ENCODE peak calls at places on chromosomes 4 and X, in seven cellular contexts. Q, B, J, V, H, U and Z are unnamed samples.

GRCh38 chr4:146916479-146917076 is 29.1 kb downstream of the TTC29 start:
- DNase-seq in U (peak; percentile 62), B (no peak), Q (no peak), V (no peak), H (peak; percentile 15), J (peak; percentile 47), Z (peak; percentile 72)

GRCh38 chrX:122739770-122740169 is 444.3 kb upstream of the GRIA3 start:
- DNase-seq in Q (no peak), U (peak; percentile 18), H (no peak), J (no peak), V (no peak), B (no peak), Z (peak; percentile 0)

GRCh38 chr4:163161536-163162205 is 5.0 kb downstream of the NAF1 start:
- DNase-seq in V (no peak), U (no peak), J (peak; percentile 95), B (no peak), Q (no peak), H (peak; percentile 96), Z (peak; percentile 82)

GRCh38 chrX:29107231-29107630 is 520.0 kb downstream of the IL1RAPL1 start:
- DNase-seq in U (no peak), H (no peak), Q (no peak), V (no peak), J (no peak), B (no peak), Z (no peak)

GRCh38 chrX:70434352-70434866 is 10.2 kb upstream of the DLG3 start:
- DNase-seq in J (peak; percentile 71), U (peak; percentile 90), B (peak; percentile 87), H (peak; percentile 58), Q (peak; percentile 91), V (peak; percentile 87), Z (peak; percentile 73)

GRCh38 chr4:83109480-83110221 is 4.9 kb downstream of the PLAC8 start:
- DNase-seq in U (peak; percentile 78), B (peak; percentile 26), V (peak; percentile 66), J (peak; percentile 3), H (no peak), Q (peak; percentile 70), Z (peak; percentile 14)

GRCh38 chrX:34300871-34301270 is 168.8 kb upstream of the FAM47A start:
- DNase-seq in J (peak; percentile 58), B (no peak), U (peak; percentile 61), Q (no peak), V (no peak), H (peak; percentile 1), Z (peak; percentile 65)

GRCh38 chrX:4671344-4671743 is 957.9 kb upstream of the PRKX start:
- DNase-seq in Q (no peak), J (no peak), U (no peak), H (no peak), V (no peak), B (no peak), Z (no peak)

GRCh38 chr4:17320046-17320445 is 191.8 kb downstream of the QDPR start:
- DNase-seq in J (no peak), V (no peak), H (no peak), B (no peak), U (no peak), Q (no peak), Z (no peak)

DNA sequence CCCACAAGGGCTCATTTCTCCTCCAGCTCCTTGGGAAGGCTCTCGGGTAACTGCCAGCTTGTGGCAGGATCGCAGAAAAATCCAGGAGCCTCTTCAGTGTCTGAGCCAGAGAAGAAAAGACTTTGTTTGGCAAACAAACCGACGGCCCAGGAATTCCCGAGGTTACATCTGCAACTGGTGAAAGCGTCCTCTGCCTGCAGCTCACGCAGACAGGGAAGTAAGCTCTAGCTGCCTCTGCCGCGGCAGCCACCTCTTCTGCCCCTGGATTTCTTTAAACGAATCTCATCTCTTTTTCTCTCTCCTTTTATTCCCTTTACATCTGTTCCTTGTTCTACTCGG is 289 bp downstream of the DCHS2 start:
- DNase-seq in U (peak; percentile 67), Q (no peak), B (no peak), J (peak; percentile 5), H (peak; percentile 4), V (no peak), Z (peak; percentile 9)
- TF ChIP-seq CTCF in U (no peak), Q (no peak), B (no peak), J (no peak), H (no peak), V (no peak), Z (no peak)

GRCh38 chr4:105343523-105343931 is 130.3 kb downstream of the PPA2 start:
- DNase-seq in U (no peak), J (peak; percentile 12), H (no peak), B (no peak), Q (no peak), V (no peak), Z (peak; percentile 3)
- H3K4me3 ChIP-seq in U (no peak overlapping the region), J (peak overlapping the region; percentile 16), H (no peak overlapping the region), B (no peak overlapping the region), Q (no peak overlapping the region), V (no peak overlapping the region), Z (no peak overlapping the region)

GRCh38 chr4:54234497-54235205 is 5.6 kb downstream of the PDGFRA start:
- DNase-seq in H (no peak), U (peak; percentile 6), J (no peak), Q (no peak), B (no peak), V (no peak), Z (peak; percentile 39)
- TF ChIP-seq CTCF in H (no peak), U (peak; percentile 4), J (no peak), Q (no peak), B (no peak), V (no peak), Z (peak; percentile 18)

GRCh38 chr4:84498203-84499026 is 677 bp downstream of the NKX6-1 start:
- DNase-seq in Q (no peak), V (no peak), B (no peak), H (peak; percentile 13), U (peak; percentile 63), J (peak; percentile 7), Z (peak; percentile 26)
- H3K4me3 ChIP-seq in Q (peak overlapping the region; percentile 18), V (peak overlapping the region; percentile 48), B (peak overlapping the region; percentile 62), H (peak overlapping the region; percentile 65), U (peak overlapping the region; percentile 86), J (peak overlapping the region; percentile 48), Z (peak overlapping the region; percentile 43)

GRCh38 chrX:140034916-140035315 is 69.6 kb upstream of the CXorf66 start:
- DNase-seq in Q (no peak), H (no peak), B (no peak), J (no peak), U (peak; percentile 42), V (no peak), Z (peak; percentile 0)
- TF ChIP-seq CTCF in Q (no peak), H (peak; percentile 14), B (no peak), J (peak; percentile 28), U (peak; percentile 46), V (no peak), Z (peak; percentile 22)

GRCh38 chr4:141133146-141134006 is at the start of gene RNF150:
- DNase-seq in J (peak; percentile 92), V (peak; percentile 68), B (peak; percentile 72), Q (peak; percentile 53), U (peak; percentile 95), H (peak; percentile 92), Z (peak; percentile 88)
- H3K4me3 ChIP-seq in J (peak within 1 kb of the TSS; percentile 97), V (peak within 1 kb of the TSS; percentile 77), B (peak within 1 kb of the TSS; percentile 94), Q (peak within 1 kb of the TSS; percentile 41), U (peak within 1 kb of the TSS; percentile 92), H (peak within 1 kb of the TSS; percentile 83), Z (peak within 1 kb of the TSS; percentile 62)

GRCh38 chr4:154422152-154422551 is 69.4 kb downstream of the DCHS2 start:
- DNase-seq in Q (no peak), H (no peak), V (no peak), U (no peak), B (no peak), J (no peak), Z (no peak)
- TF ChIP-seq CTCF in Q (no peak), H (no peak), V (no peak), U (no peak), B (no peak), J (no peak), Z (no peak)

DNA sequence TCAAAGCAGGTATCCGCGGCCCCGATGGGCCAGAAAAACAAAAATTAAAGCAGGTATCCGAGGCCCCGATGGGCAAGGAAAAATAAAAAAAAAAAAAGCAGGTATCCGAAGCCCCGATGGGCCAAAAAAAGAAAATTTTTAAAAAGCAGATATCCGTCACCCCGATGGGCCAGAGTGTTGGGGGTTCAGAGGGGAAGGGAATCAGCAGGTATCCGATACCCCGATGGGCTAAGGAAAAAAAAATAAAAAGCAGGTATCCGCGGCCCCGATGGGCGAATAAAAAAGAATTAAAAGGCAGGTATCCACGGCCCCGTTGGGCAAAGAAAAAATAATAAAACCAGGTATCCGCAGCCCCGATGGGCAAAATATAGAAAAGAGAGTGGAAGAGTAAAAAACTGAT is 289.0 kb downstream of the CHIC1 start:
- DNase-seq in H (no peak), B (no peak), J (no peak), V (no peak), U (no peak), Q (no peak), Z (no peak)
- H3K4me3 ChIP-seq in H (no peak overlapping the region), B (no peak overlapping the region), J (peak overlapping the region; percentile 68), V (no peak overlapping the region), U (no peak overlapping the region), Q (no peak overlapping the region), Z (no peak overlapping the region)

GRCh38 chrX:103461156-103461555 is 58.1 kb downstream of the RAB40A start:
- DNase-seq in U (no peak), V (no peak), B (no peak), J (no peak), Q (no peak), H (no peak), Z (no peak)

GRCh38 chrX:103464774-103465117 is 54.5 kb downstream of the RAB40A start:
- DNase-seq in J (peak; percentile 72), H (peak; percentile 32), Q (peak; percentile 57), U (peak; percentile 75), B (peak; percentile 52), V (peak; percentile 51), Z (peak; percentile 86)

GRCh38 chrX:103467156-103467555 is 52.1 kb downstream of the RAB40A start:
- DNase-seq in V (no peak), U (no peak), J (peak; percentile 66), Q (no peak), B (no peak), H (no peak), Z (no peak)

GRCh38 chrX:103467870-103468269 is 51.4 kb downstream of the RAB40A start:
- DNase-seq in J (no peak), V (no peak), H (no peak), U (no peak), B (no peak), Q (no peak), Z (no peak)

GRCh38 chrX:103464071-103464773 is 55.1 kb downstream of the RAB40A start:
- DNase-seq in B (no peak), Q (no peak), V (no peak), H (peak; percentile 30), U (peak; percentile 67), J (peak; percentile 47), Z (peak; percentile 67)
- TF ChIP-seq CTCF in B (peak; percentile 27), Q (no peak), V (peak; percentile 9), H (peak; percentile 49), U (peak; percentile 43), J (peak; percentile 48), Z (peak; percentile 55)

GRCh38 chr4:81769244-81769643 is 297.5 kb upstream of the RASGEF1B start:
- DNase-seq in H (no peak), J (no peak), Q (no peak), B (no peak), U (no peak), V (no peak), Z (no peak)
- H3K4me3 ChIP-seq in H (no peak overlapping the region), J (no peak overlapping the region), Q (no peak overlapping the region), B (no peak overlapping the region), U (no peak overlapping the region), V (no peak overlapping the region), Z (no peak overlapping the region)